ENCODE peak calls at places on chromosomes 16 and 17, in ten cellular contexts. B is activated T-helper 9 cell treated with anti-CD3 and anti-CD28 coated beads, Interleukin-2, amount 50 U/mL, for 16 hours; E is putamen; N is T-helper 22 cell; F is fibroblast of pulmonary artery; A is CD4-positive, alpha-beta T cell; X is head of caudate nucleus; V is psoas muscle; Q is A549; I is stimulated activated CD4-positive, alpha-beta T cell treated with anti-CD3 and anti-CD28 coated beads, Interleukin-4, amount 100 ng/mL, for 4 hours. K is an unnamed sample.

GRCh38 chr17:76473541-76473985 is 6.2 kb downstream of the AANAT start:
- DNase-seq in B (no peak), E (no peak), N (no peak), F (no peak), A (no peak), X (no peak), V (no peak), Q (peak), I (no peak), K (peak)

GRCh38 chr17:12395733-12396354 is 269.8 kb upstream of the MYOCD start:
- DNase-seq in B (no peak), E (no peak), N (no peak), F (peak), A (no peak), X (no peak), V (no peak), Q (peak), I (no peak), K (peak)

GRCh38 chr17:43694081-43694870 is 32.6 kb upstream of the MEOX1 start:
- DNase-seq in B (peak), E (peak), N (peak), F (peak), A (peak), X (peak), V (peak), Q (peak), I (peak), K (peak)

GRCh38 chr16:55045329-55046145 is 114.9 kb downstream of the IRX5 start:
- DNase-seq in B (no peak), E (no peak), N (no peak), F (no peak), A (no peak), X (no peak), V (no peak), Q (no peak), I (no peak), K (no peak)

GRCh38 chr17:82400206-82400605 is 17.9 kb upstream of the HEXD start:
- DNase-seq in B (no peak), E (no peak), N (no peak), F (peak), A (no peak), X (no peak), V (no peak), Q (no peak), I (no peak), K (peak)

GRCh38 chr17:15341385-15341849 is at the start of gene TEKT3:
- DNase-seq in B (no peak), E (peak), N (no peak), F (peak), A (no peak), X (peak), V (peak), Q (peak), I (no peak), K (no peak)

GRCh38 chr17:51052235-51052634 is 68.4 kb downstream of the SPAG9 start:
- DNase-seq in B (no peak), E (no peak), N (no peak), F (no peak), A (no peak), X (no peak), V (no peak), Q (no peak), I (no peak), K (no peak)

GRCh38 chr17:21464611-21465021 is 88.5 kb downstream of the KCNJ12 start:
- DNase-seq in B (no peak), E (no peak), N (no peak), F (no peak), A (no peak), X (no peak), V (no peak), Q (no peak), I (no peak), K (no peak)

GRCh38 chr16:75695708-75696107 is 5.6 kb downstream of the DUXB start:
- DNase-seq in B (no peak), E (no peak), N (no peak), F (no peak), A (no peak), X (no peak), V (no peak), Q (peak), I (no peak), K (peak)

GRCh38 chr17:5788266-5788900 is 204.1 kb upstream of the NLRP1 start:
- DNase-seq in B (no peak), E (no peak), N (no peak), F (no peak), A (no peak), X (no peak), V (no peak), Q (no peak), I (no peak), K (no peak)

GRCh38 chr17:77327566-77328463 is 187.0 kb downstream of the SEC14L1 start:
- DNase-seq in B (no peak), E (no peak), N (no peak), F (no peak), A (no peak), X (peak), V (no peak), Q (no peak), I (no peak), K (no peak)

GRCh38 chr16:78761427-78761826 is 662.0 kb downstream of the WWOX start:
- DNase-seq in B (no peak), E (no peak), N (no peak), F (no peak), A (no peak), X (no peak), V (no peak), Q (no peak), I (no peak), K (peak)

GRCh38 chr17:4950075-4950756 is 703 bp upstream of the ENO3 start:
- DNase-seq in B (peak), E (no peak), N (no peak), F (no peak), A (peak), X (no peak), V (peak), Q (peak), I (no peak), K (peak)

GRCh38 chr17:82013341-82013740 is 9.3 kb downstream of the CENPX start:
- DNase-seq in B (no peak), E (peak), N (no peak), F (no peak), A (no peak), X (no peak), V (no peak), Q (no peak), I (no peak), K (no peak)

K was measured in NB4.